ENCODE peak calls at places on chromosomes 5 and 9, in seven cellular contexts. J is cardiac muscle cell, Y is neural progenitor cell, R is uterus, S is DND-41, E is ovary, C is fibroblast of lung. G is an unnamed sample.

GRCh38 chr5:176778921-176779465 is 31.4 kb upstream of the UNC5A start:
- DNase-seq in S (no peak), C (no peak), J (no peak), R (no peak), Y (no peak), E (no peak), G (no peak)

GRCh38 chr5:90287031-90287430 is 122.5 kb downstream of the CETN3 start:
- DNase-seq in Y (no peak), C (no peak), J (no peak), S (no peak), R (no peak), E (no peak), G (no peak)

GRCh38 chr5:173941758-173942401 is 47.1 kb upstream of the C5orf47 start:
- DNase-seq in J (no peak), S (no peak), Y (peak; percentile 11), C (no peak), R (no peak), E (no peak), G (no peak)

GRCh38 chr9:5549671-5550650 is 39.6 kb downstream of the PDCD1LG2 start:
- DNase-seq in C (peak; percentile 33), Y (no peak), E (no peak), S (no peak), J (no peak), R (no peak), G (no peak)

GRCh38 chr9:14366071-14366470 is 52.1 kb upstream of the NFIB start:
- DNase-seq in C (peak; percentile 97), S (no peak), R (peak; percentile 55), E (peak; percentile 37), Y (no peak), J (no peak), G (no peak)

GRCh38 chr5:78496373-78496772 is 136.0 kb downstream of the SCAMP1 start:
- DNase-seq in S (no peak), R (no peak), J (no peak), C (peak; percentile 39), Y (no peak), E (no peak), G (no peak)

GRCh38 chr5:77777281-77777892 is 1.2 kb upstream of the TBCA start:
- DNase-seq in S (no peak), R (no peak), E (no peak), C (no peak), J (no peak), Y (no peak), G (no peak)

GRCh38 chr9:127418037-127418471 is 6.1 kb upstream of the ZNF79 start:
- DNase-seq in E (no peak), S (peak; percentile 50), Y (peak; percentile 59), C (no peak), R (no peak), J (peak; percentile 37), G (peak; percentile 89)

GRCh38 chr5:62720036-62720441 is 141.4 kb downstream of the LRRC70 start:
- DNase-seq in Y (peak; percentile 69), E (no peak), R (no peak), S (peak; percentile 20), J (peak; percentile 55), C (peak; percentile 2), G (peak; percentile 69)

GRCh38 chr5:893711-894110 is 1.0 kb downstream of the TRIP13 start:
- DNase-seq in E (no peak), Y (no peak), S (no peak), C (no peak), R (no peak), J (no peak), G (no peak)

GRCh38 chr9:113564804-113565237 is 101.3 kb downstream of the RGS3 start:
- DNase-seq in J (peak; percentile 66), C (peak; percentile 67), Y (peak; percentile 73), E (peak; percentile 41), R (no peak), S (no peak), G (peak; percentile 33)

GRCh38 chr5:83475540-83476469 is 4.3 kb downstream of the VCAN start:
- DNase-seq in R (no peak), C (peak; percentile 92), E (no peak), S (no peak), Y (peak; percentile 25), J (no peak), G (no peak)

GRCh38 chr5:1746371-1747078 is 53.1 kb downstream of the MRPL36 start:
- DNase-seq in R (peak; percentile 8), S (no peak), Y (no peak), C (no peak), J (no peak), E (peak; percentile 11), G (peak; percentile 7)

GRCh38 chr5:129063483-129064136 is 30.9 kb upstream of the ISOC1 start:
- DNase-seq in C (peak; percentile 65), R (no peak), S (no peak), E (no peak), J (no peak), Y (no peak), G (no peak)

GRCh38 chr5:52856564-52856963 is 68.8 kb downstream of the ITGA1 start:
- DNase-seq in C (no peak), E (no peak), J (no peak), S (no peak), Y (no peak), R (no peak), G (no peak)

GRCh38 chr5:37043693-37044092 is 167.1 kb downstream of the NIPBL start:
- DNase-seq in R (no peak), E (no peak), Y (no peak), C (no peak), S (no peak), J (no peak), G (no peak)

DNA sequence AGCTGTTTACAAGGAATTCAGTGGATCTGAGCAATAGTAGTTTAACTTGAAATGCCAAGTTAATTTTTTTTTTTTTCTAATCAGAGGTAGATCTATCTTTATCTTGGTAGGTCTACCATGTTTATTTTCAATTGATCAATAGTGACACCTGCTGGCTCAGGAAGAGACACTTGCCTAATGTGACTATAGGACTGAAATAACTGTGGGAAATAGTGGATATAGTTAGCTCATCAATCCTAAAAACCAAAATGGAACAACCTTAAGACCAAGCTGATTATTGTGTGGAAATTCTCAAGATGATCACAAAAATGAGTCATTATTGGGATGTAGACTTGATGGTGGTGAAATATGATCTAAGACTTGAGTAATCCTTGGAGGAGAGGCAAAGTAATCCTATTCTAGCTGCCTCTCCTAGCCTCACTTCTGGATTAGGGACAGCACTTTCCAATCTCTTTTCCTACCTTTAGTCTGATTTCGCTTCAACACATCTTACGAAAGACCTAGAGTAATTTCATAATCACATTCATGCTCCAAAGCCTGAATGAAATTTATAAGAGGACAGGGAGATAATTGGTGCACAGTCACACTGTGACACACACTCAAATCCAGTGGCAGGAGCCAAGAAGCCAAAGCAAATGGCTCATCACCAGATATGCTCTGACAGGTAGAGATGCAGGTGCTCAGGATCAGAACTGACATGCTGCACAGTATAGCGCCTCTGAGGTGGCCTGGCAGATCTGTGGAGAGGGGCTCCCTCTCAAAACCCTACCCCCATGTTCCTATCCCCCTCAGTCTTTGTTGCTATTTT is 156.3 kb downstream of the HMHB1 start:
- DNase-seq in R (no peak), E (no peak), J (peak; percentile 7), C (peak; percentile 73), Y (peak; percentile 57), S (no peak), G (no peak)
- TF ChIP-seq CTCF in R (no peak), E (no peak), J (peak; percentile 48), C (peak; percentile 41), Y (peak; percentile 66), S (peak; percentile 70), G (peak; percentile 22)

GRCh38 chr9:79477241-79477830 is 94.4 kb upstream of the TLE4 start:
- DNase-seq in Y (no peak), C (no peak), R (no peak), J (no peak), S (no peak), E (no peak), G (no peak)

GRCh38 chr9:79485258-79485657 is 86.5 kb upstream of the TLE4 start:
- DNase-seq in C (no peak), R (no peak), J (no peak), Y (no peak), E (no peak), S (no peak), G (no peak)

GRCh38 chr9:79477955-79478751 is 93.6 kb upstream of the TLE4 start:
- DNase-seq in J (peak; percentile 64), R (no peak), E (no peak), C (no peak), S (peak; percentile 5), Y (peak; percentile 77), G (peak; percentile 60)

GRCh38 chr9:79480639-79481038 is 91.1 kb upstream of the TLE4 start:
- DNase-seq in J (no peak), E (no peak), R (no peak), S (no peak), Y (no peak), C (no peak), G (no peak)

DNA sequence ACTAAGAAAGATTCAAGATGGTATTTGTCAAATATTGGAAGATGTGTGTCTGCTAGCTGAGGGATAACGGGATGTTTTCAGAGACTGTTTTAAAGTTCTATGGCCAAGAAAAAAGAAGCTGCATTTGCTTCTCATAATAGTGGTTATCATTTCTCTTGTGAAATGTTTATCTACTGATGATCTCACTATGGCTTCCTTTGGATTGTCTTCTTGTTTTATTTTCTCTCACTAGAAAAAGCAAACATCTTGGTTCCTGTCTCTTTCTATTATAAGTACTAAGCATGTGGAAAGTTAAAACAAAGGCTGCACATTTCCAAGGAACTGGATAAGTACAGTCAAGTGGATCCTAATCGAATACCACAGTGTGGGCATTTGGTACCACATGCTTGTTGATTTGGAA is 89.7 kb upstream of the TLE4 start:
- DNase-seq in R (no peak), J (no peak), E (no peak), S (no peak), C (no peak), Y (no peak), G (no peak)
- H3K27ac ChIP-seq in R (no peak overlapping the region), J (no peak overlapping the region), E (no peak overlapping the region), S (no peak overlapping the region), C (no peak overlapping the region), Y (no peak overlapping the region), G (no peak overlapping the region)

GRCh38 chr5:142167458-142167857 is 58.9 kb downstream of the NDFIP1 start:
- DNase-seq in S (no peak), J (no peak), Y (no peak), E (no peak), R (no peak), C (no peak), G (peak; percentile 24)
- TF ChIP-seq CTCF in S (no peak), J (no peak), Y (no peak), E (no peak), R (no peak), C (no peak), G (peak; percentile 6)

GRCh38 chr5:10633271-10634049 is 69.6 kb downstream of the ANKRD33B start:
- DNase-seq in C (no peak), J (no peak), Y (no peak), E (no peak), R (no peak), S (peak; percentile 47), G (no peak)
- H3K27ac ChIP-seq in C (no peak overlapping the region), J (no peak overlapping the region), Y (no peak overlapping the region), E (no peak overlapping the region), R (no peak overlapping the region), S (no peak overlapping the region), G (no peak overlapping the region)

DNA sequence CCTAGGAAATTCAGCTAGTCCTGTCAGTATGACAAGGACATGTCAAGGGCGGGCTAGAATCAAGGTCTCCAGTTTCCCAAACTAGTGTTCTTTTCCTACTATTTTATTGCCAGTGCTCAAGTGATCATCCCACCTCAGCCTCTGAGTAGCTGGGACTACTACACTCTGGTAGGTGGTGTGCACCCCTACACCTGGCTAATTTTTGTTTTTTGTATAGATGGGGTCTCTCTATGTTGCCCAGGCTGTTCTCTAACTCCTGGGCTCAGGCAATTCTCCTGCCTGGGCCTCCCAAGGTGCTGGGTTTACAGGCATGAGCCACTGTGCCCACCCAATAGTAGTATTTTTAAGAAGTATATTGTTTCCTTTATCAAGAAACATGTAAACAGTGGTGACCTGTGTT is 54.0 kb downstream of the C9orf85 start:
- DNase-seq in E (no peak), J (no peak), R (no peak), S (no peak), Y (no peak), C (no peak), G (no peak)
- TF ChIP-seq CTCF in E (no peak), J (no peak), R (no peak), S (no peak), Y (no peak), C (no peak), G (no peak)